ENCODE peak calls at places on chromosomes 16 and 17, in four cellular contexts. X is C1 segment of cervical spinal cord, Z is D341Med, D is aorta. C is an unnamed sample.

GRCh38 chr17:81428121-81428515 is 32.9 kb downstream of the BAHCC1 start:
- DNase-seq in X (peak; percentile 52), Z (no peak), D (no peak), C (peak; percentile 50)

GRCh38 chr16:14291941-14292825 is 221.1 kb downstream of the MRTFB start:
- DNase-seq in X (no peak), Z (no peak), D (no peak), C (no peak)

GRCh38 chr17:60091908-60092331 is 13.2 kb upstream of the HEATR6 start:
- DNase-seq in X (no peak), Z (no peak), D (no peak), C (no peak)

GRCh38 chr17:2701996-2702741 is 9.4 kb downstream of the CLUH start:
- DNase-seq in X (no peak), Z (peak; percentile 9), D (peak; percentile 25), C (no peak)

GRCh38 chr16:56611281-56611833 is 3.0 kb downstream of the MT2A start:
- DNase-seq in X (peak; percentile 50), Z (no peak), D (peak; percentile 82), C (peak; percentile 40)

GRCh38 chr16:85746431-85747227 is 4.3 kb downstream of the C16orf74 start:
- DNase-seq in X (no peak), Z (peak; percentile 17), D (no peak), C (no peak)

GRCh38 chr17:78529871-78530670 is 47.1 kb downstream of the DNAH17 start:
- DNase-seq in X (no peak), Z (peak; percentile 88), D (no peak), C (peak; percentile 29)

GRCh38 chr17:58245428-58246103 is 7.2 kb downstream of the LPO start:
- DNase-seq in X (no peak), Z (no peak), D (no peak), C (no peak)

GRCh38 chr16:11407047-11407982 is 62.1 kb downstream of the RMI2 start:
- DNase-seq in X (no peak), Z (peak; percentile 79), D (peak; percentile 69), C (peak; percentile 11)

GRCh38 chr16:11034005-11034404 is 89.6 kb downstream of the CLEC16A start:
- DNase-seq in X (no peak), Z (no peak), D (no peak), C (no peak)

GRCh38 chr16:89293276-89294143 is 76.0 kb downstream of the ZNF778 start:
- DNase-seq in X (no peak), Z (no peak), D (no peak), C (no peak)

GRCh38 chr17:33284022-33284421 is 9.1 kb downstream of the ASIC2 start:
- DNase-seq in X (no peak), Z (no peak), D (peak; percentile 62), C (no peak)

GRCh38 chr16:51818342-51818944 is 667.4 kb upstream of the SALL1 start:
- DNase-seq in X (no peak), Z (peak; percentile 41), D (peak; percentile 44), C (peak; percentile 11)

GRCh38 chr17:12979826-12980500 is 37.9 kb downstream of the ELAC2 start:
- DNase-seq in X (no peak), Z (no peak), D (no peak), C (no peak)